ENCODE peak calls at places on chromosome 7, in five cellular contexts. One of them, this sample, is unnamed. For H3K4me1, the result is how much of the 10 kb centered on the place peaks cover.

GRCh38 chr7:132815696-132816334 is 239.5 kb upstream of the PLXNA4 start:
- DNase-seq in neural progenitor cell: no peak
- DNase-seq in ascending aorta: no peak
- DNase-seq in iPS DF 6.9: no peak
- DNase-seq in CD8-positive, alpha-beta T cell: no peak
- DNase-seq in this sample: no peak

GRCh38 chr7:55484834-55485233 is 87.5 kb downstream of the VOPP1 start:
- DNase-seq in neural progenitor cell: no peak
- DNase-seq in ascending aorta: no peak
- DNase-seq in iPS DF 6.9: no peak
- DNase-seq in CD8-positive, alpha-beta T cell: no peak
- DNase-seq in this sample: no peak

GRCh38 chr7:122770943-122771342 is 68.2 kb upstream of the RNF148 start:
- DNase-seq in neural progenitor cell: no peak
- DNase-seq in ascending aorta: no peak
- DNase-seq in iPS DF 6.9: no peak
- DNase-seq in CD8-positive, alpha-beta T cell: no peak
- DNase-seq in this sample: no peak

GRCh38 chr7:87851242-87851641 is 24.9 kb downstream of the SLC25A40 start:
- DNase-seq in neural progenitor cell: no peak
- DNase-seq in ascending aorta: no peak
- DNase-seq in iPS DF 6.9: no peak
- DNase-seq in CD8-positive, alpha-beta T cell: no peak
- DNase-seq in this sample: no peak

GRCh38 chr7:149285581-149285975 is 23.6 kb downstream of the ZNF783 start:
- DNase-seq in neural progenitor cell: peak
- DNase-seq in ascending aorta: no peak
- DNase-seq in iPS DF 6.9: no peak
- DNase-seq in CD8-positive, alpha-beta T cell: no peak
- DNase-seq in this sample: no peak

GRCh38 chr7:45239486-45239885 is 81.9 kb downstream of the RAMP3 start:
- DNase-seq in neural progenitor cell: no peak
- DNase-seq in ascending aorta: no peak
- DNase-seq in iPS DF 6.9: no peak
- DNase-seq in CD8-positive, alpha-beta T cell: no peak
- DNase-seq in this sample: no peak

GRCh38 chr7:19069842-19070241 is 47.6 kb downstream of the TWIST1 start:
- DNase-seq in neural progenitor cell: peak
- DNase-seq in ascending aorta: no peak
- DNase-seq in iPS DF 6.9: no peak
- DNase-seq in CD8-positive, alpha-beta T cell: no peak
- DNase-seq in this sample: no peak

GRCh38 chr7:54245046-54245445 is 297.1 kb upstream of the VSTM2A start:
- DNase-seq in neural progenitor cell: no peak
- DNase-seq in ascending aorta: no peak
- DNase-seq in iPS DF 6.9: no peak
- DNase-seq in CD8-positive, alpha-beta T cell: no peak
- DNase-seq in this sample: no peak

GRCh38 chr7:63071920-63072319 is 926.7 kb upstream of the ZNF722 start:
- DNase-seq in neural progenitor cell: no peak
- DNase-seq in ascending aorta: no peak
- DNase-seq in iPS DF 6.9: no peak
- DNase-seq in CD8-positive, alpha-beta T cell: no peak
- DNase-seq in this sample: no peak

GRCh38 chr7:130065500-130066152 is 4.7 kb upstream of the KLHDC10 start:
- DNase-seq in neural progenitor cell: no peak
- DNase-seq in ascending aorta: no peak
- DNase-seq in iPS DF 6.9: no peak
- DNase-seq in CD8-positive, alpha-beta T cell: no peak
- DNase-seq in this sample: no peak

GRCh38 chr7:95054386-95054785 is 147.0 kb downstream of the PPP1R9A start:
- DNase-seq in neural progenitor cell: no peak
- DNase-seq in ascending aorta: no peak
- DNase-seq in iPS DF 6.9: no peak
- DNase-seq in CD8-positive, alpha-beta T cell: no peak
- DNase-seq in this sample: no peak

GRCh38 chr7:11959121-11959520 is 127.1 kb upstream of the THSD7A start:
- DNase-seq in neural progenitor cell: no peak
- DNase-seq in ascending aorta: no peak
- DNase-seq in iPS DF 6.9: no peak
- DNase-seq in CD8-positive, alpha-beta T cell: no peak
- DNase-seq in this sample: no peak

GRCh38 chr7:44244282-44244681 is 43.5 kb downstream of the YKT6 start:
- DNase-seq in neural progenitor cell: peak
- DNase-seq in ascending aorta: no peak
- DNase-seq in iPS DF 6.9: no peak
- DNase-seq in CD8-positive, alpha-beta T cell: peak
- DNase-seq in this sample: no peak

GRCh38 chr7:1937252-1937605 is 267.2 kb downstream of the ELFN1 start:
- DNase-seq in neural progenitor cell: no peak
- DNase-seq in ascending aorta: no peak
- DNase-seq in iPS DF 6.9: no peak
- DNase-seq in CD8-positive, alpha-beta T cell: no peak
- DNase-seq in this sample: no peak
- H3K4me1 ChIP-seq in neural progenitor cell: under half
- H3K4me1 ChIP-seq in ascending aorta: under half
- H3K4me1 ChIP-seq in iPS DF 6.9: under half
- H3K4me1 ChIP-seq in CD8-positive, alpha-beta T cell: under half
- H3K4me1 ChIP-seq in this sample: under half

DNA sequence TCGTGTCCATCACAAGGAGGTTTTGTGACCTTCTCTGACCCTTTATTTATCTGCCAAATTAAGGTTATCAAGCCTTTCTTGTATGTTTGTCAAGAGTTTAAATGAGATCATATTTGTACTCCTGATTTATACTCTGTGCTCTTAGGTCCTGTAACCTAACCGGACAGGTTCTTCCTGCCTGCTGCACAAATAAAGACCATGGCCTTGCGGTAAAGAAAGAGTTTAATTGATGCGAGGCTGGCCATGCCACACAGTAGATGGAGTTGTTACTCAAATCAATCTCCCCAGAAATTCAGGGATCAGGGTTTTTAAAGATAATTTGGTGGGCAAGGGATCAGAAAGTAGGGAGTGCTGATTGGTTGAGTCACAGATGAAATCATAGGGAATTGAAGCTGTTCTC is 79.5 kb upstream of the LRGUK start:
- DNase-seq in neural progenitor cell: no peak
- DNase-seq in ascending aorta: no peak
- DNase-seq in iPS DF 6.9: no peak
- DNase-seq in CD8-positive, alpha-beta T cell: no peak
- DNase-seq in this sample: no peak
- H3K4me1 ChIP-seq in neural progenitor cell: under half
- H3K4me1 ChIP-seq in ascending aorta: under half
- H3K4me1 ChIP-seq in iPS DF 6.9: under half
- H3K4me1 ChIP-seq in CD8-positive, alpha-beta T cell: under half
- H3K4me1 ChIP-seq in this sample: under half

DNA sequence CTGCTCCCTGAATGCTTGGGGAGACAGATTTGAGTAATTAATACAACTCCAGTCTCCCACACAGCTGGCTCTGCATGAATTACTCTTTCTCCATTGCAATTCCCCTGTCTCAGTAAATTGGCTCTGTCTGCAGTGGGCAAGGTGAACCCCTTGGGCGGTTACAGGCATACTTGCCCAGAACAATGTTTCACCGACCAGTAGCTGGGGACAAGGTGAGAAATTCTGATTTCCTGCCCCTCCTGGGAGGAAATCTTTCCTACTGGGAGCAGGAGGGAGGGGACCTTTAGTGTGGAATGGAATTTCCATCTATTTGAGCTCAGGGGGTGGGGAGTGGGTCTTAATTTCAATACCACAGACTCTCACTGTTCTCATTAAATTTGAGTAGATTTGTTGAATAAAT is 42.2 kb upstream of the FZD9 start:
- DNase-seq in neural progenitor cell: no peak
- DNase-seq in ascending aorta: no peak
- DNase-seq in iPS DF 6.9: no peak
- DNase-seq in CD8-positive, alpha-beta T cell: no peak
- DNase-seq in this sample: no peak
- H3K4me1 ChIP-seq in neural progenitor cell: under half
- H3K4me1 ChIP-seq in ascending aorta: under half
- H3K4me1 ChIP-seq in iPS DF 6.9: under half
- H3K4me1 ChIP-seq in CD8-positive, alpha-beta T cell: under half
- H3K4me1 ChIP-seq in this sample: under half

GRCh38 chr7:134618756-134619530 is 27.7 kb upstream of the BPGM start:
- DNase-seq in neural progenitor cell: no peak
- DNase-seq in ascending aorta: no peak
- DNase-seq in iPS DF 6.9: no peak
- DNase-seq in CD8-positive, alpha-beta T cell: no peak
- DNase-seq in this sample: no peak

GRCh38 chr7:134612197-134612596 is 34.5 kb upstream of the BPGM start:
- DNase-seq in neural progenitor cell: no peak
- DNase-seq in ascending aorta: no peak
- DNase-seq in iPS DF 6.9: no peak
- DNase-seq in CD8-positive, alpha-beta T cell: no peak
- DNase-seq in this sample: no peak

GRCh38 chr7:134613623-134614347 is 32.9 kb upstream of the BPGM start:
- DNase-seq in neural progenitor cell: no peak
- DNase-seq in ascending aorta: peak
- DNase-seq in iPS DF 6.9: no peak
- DNase-seq in CD8-positive, alpha-beta T cell: no peak
- DNase-seq in this sample: peak

GRCh38 chr7:134619627-134620331 is 26.9 kb upstream of the BPGM start:
- DNase-seq in neural progenitor cell: no peak
- DNase-seq in ascending aorta: no peak
- DNase-seq in iPS DF 6.9: no peak
- DNase-seq in CD8-positive, alpha-beta T cell: no peak
- DNase-seq in this sample: peak

DNA sequence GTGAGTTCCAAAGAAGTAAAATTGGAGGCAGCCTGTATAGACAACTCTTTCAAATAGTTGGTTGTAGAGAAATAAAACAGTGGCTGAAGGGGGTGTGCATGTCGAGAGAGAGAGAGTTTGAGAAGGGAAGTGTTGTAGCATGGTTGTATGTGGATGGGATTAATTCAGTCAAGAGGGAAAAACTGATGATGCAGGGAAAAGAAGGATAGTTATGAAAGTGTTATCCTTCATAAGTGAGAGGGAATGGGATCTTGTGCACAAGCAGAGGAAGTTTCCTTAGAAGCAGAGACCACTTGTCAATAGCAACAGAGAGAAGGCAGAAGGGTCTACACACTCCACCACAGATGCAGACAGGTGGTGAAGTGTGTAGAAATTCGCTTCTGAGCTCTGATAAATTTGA is 30.0 kb upstream of the BPGM start:
- DNase-seq in neural progenitor cell: no peak
- DNase-seq in ascending aorta: no peak
- DNase-seq in iPS DF 6.9: no peak
- DNase-seq in CD8-positive, alpha-beta T cell: no peak
- DNase-seq in this sample: no peak
- H3K4me1 ChIP-seq in neural progenitor cell: under half
- H3K4me1 ChIP-seq in ascending aorta: under half
- H3K4me1 ChIP-seq in iPS DF 6.9: under half
- H3K4me1 ChIP-seq in CD8-positive, alpha-beta T cell: under half
- H3K4me1 ChIP-seq in this sample: under half

DNA sequence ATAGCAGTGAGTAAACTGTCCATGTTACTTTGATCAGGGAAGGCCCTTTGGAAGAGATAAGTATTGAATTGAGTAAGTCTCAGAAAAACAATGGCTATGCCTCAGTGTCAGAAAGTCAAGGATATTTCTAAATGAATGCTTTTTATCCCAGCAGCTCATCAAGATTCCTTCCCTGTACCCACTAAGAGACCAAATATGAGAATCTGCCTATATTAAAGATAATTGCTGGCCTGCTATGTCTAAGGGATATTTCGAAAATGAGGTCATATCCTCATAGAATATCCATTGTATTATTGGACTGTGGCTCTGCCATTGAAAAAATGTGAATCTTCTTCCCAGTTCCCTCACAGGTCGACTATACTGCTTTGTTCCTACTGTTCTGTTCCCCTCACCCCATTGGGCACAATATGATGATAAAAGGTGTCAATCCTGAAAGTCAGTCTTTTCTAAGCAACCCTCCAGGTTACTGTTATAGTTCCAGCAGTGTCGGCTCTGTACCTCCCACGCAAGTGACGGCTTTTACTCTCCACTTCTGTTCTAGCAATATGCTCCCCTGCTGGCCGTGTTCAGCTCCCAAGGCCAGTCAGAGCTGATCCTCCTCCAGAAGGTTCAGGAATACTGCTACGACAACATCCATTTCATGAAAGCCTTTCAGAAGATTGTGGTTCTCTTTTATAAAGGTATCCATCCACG is 51.7 kb downstream of the BZW2 start:
- DNase-seq in neural progenitor cell: no peak
- DNase-seq in ascending aorta: no peak
- DNase-seq in iPS DF 6.9: no peak
- DNase-seq in CD8-positive, alpha-beta T cell: no peak
- DNase-seq in this sample: no peak
- H3K4me1 ChIP-seq in neural progenitor cell: under half
- H3K4me1 ChIP-seq in ascending aorta: under half
- H3K4me1 ChIP-seq in iPS DF 6.9: under half
- H3K4me1 ChIP-seq in CD8-positive, alpha-beta T cell: under half
- H3K4me1 ChIP-seq in this sample: under half

GRCh38 chr7:66279912-66280311 is 74.8 kb downstream of the TPST1 start:
- DNase-seq in neural progenitor cell: no peak
- DNase-seq in ascending aorta: no peak
- DNase-seq in iPS DF 6.9: no peak
- DNase-seq in CD8-positive, alpha-beta T cell: no peak
- DNase-seq in this sample: no peak

GRCh38 chr7:66281678-66282593 is 76.8 kb downstream of the TPST1 start:
- DNase-seq in neural progenitor cell: no peak
- DNase-seq in ascending aorta: peak
- DNase-seq in iPS DF 6.9: no peak
- DNase-seq in CD8-positive, alpha-beta T cell: no peak
- DNase-seq in this sample: no peak

GRCh38 chr7:66282594-66282935 is 77.4 kb downstream of the TPST1 start:
- DNase-seq in neural progenitor cell: no peak
- DNase-seq in ascending aorta: no peak
- DNase-seq in iPS DF 6.9: no peak
- DNase-seq in CD8-positive, alpha-beta T cell: no peak
- DNase-seq in this sample: no peak

GRCh38 chr7:66277492-66277891 is 72.4 kb downstream of the TPST1 start:
- DNase-seq in neural progenitor cell: no peak
- DNase-seq in ascending aorta: no peak
- DNase-seq in iPS DF 6.9: no peak
- DNase-seq in CD8-positive, alpha-beta T cell: no peak
- DNase-seq in this sample: no peak

GRCh38 chr7:66283003-66283920 is 78.1 kb downstream of the TPST1 start:
- DNase-seq in neural progenitor cell: no peak
- DNase-seq in ascending aorta: no peak
- DNase-seq in iPS DF 6.9: no peak
- DNase-seq in CD8-positive, alpha-beta T cell: no peak
- DNase-seq in this sample: peak
- H3K4me1 ChIP-seq in neural progenitor cell: under half
- H3K4me1 ChIP-seq in ascending aorta: under half
- H3K4me1 ChIP-seq in iPS DF 6.9: under half
- H3K4me1 ChIP-seq in CD8-positive, alpha-beta T cell: under half
- H3K4me1 ChIP-seq in this sample: under half

This sample was measured in Panc1.